ENCODE peak calls at places on chromosome 20, in four cellular contexts. V is NCI-H146, L is left ventricle myocardium inferior, K is HT-29. H is an unnamed sample.

GRCh38 chr20:32158943-32159660 is 48.4 kb downstream of the PLAGL2 start:
- DNase-seq in L (no peak), V (no peak), K (no peak), H (no peak)

GRCh38 chr20:50931048-50931305 is 260 bp downstream of the ADNP start:
- DNase-seq in K (no peak), L (no peak), V (no peak), H (no peak)

GRCh38 chr20:51695574-51696303 is 72.5 kb downstream of the ATP9A start:
- DNase-seq in L (no peak), K (peak), V (no peak), H (peak)

GRCh38 chr20:57330998-57331397 is 1.4 kb downstream of the SPO11 start:
- DNase-seq in L (no peak), V (no peak), K (no peak), H (no peak)

GRCh38 chr20:35490736-35491181 is 35.4 kb downstream of the CEP250 start:
- DNase-seq in V (no peak), K (no peak), L (no peak), H (no peak)

GRCh38 chr20:57990396-57990987 is 238.0 kb downstream of the ANKRD60 start:
- DNase-seq in K (no peak), V (no peak), L (no peak), H (no peak)

GRCh38 chr20:37994512-37994911 is 38.7 kb downstream of the TTI1 start:
- DNase-seq in K (no peak), V (no peak), L (no peak), H (no peak)

GRCh38 chr20:53070714-53071392 is 98.7 kb downstream of the TSHZ2 start:
- DNase-seq in L (no peak), V (no peak), K (no peak), H (peak)

GRCh38 chr20:10673176-10673830 is 496 bp downstream of the JAG1 start:
- DNase-seq in V (peak), K (no peak), L (no peak), H (peak)

GRCh38 chr20:32823078-32823477 is 3.3 kb downstream of the MAPRE1 start:
- DNase-seq in K (no peak), L (no peak), V (no peak), H (no peak)

GRCh38 chr20:2402271-2402980 is 21.7 kb downstream of the TGM6 start:
- DNase-seq in V (peak), L (no peak), K (peak), H (peak)

GRCh38 chr20:58723628-58723984 is 31.0 kb downstream of the NPEPL1 start:
- DNase-seq in K (no peak), L (no peak), V (no peak), H (no peak)

GRCh38 chr20:19026121-19026878 is 186.1 kb upstream of the SLC24A3 start:
- DNase-seq in L (peak), V (no peak), K (no peak), H (no peak)

GRCh38 chr20:25082498-25082873 is 545 bp upstream of the VSX1 start:
- DNase-seq in V (no peak), L (no peak), K (no peak), H (no peak)

GRCh38 chr20:8145246-8145639 is 13.2 kb downstream of the PLCB1 start:
- DNase-seq in V (no peak), L (no peak), K (no peak), H (no peak)

GRCh38 chr20:24978493-24978892 is 14.1 kb downstream of the APMAP start:
- DNase-seq in K (no peak), V (no peak), L (no peak), H (no peak)

GRCh38 chr20:21391495-21392298 is 5.6 kb downstream of the NKX2-4 start:
- DNase-seq in K (no peak), V (no peak), L (no peak), H (no peak)

GRCh38 chr20:4153251-4153650 is 137.9 kb upstream of the RNF24 start:
- DNase-seq in L (no peak), V (no peak), K (no peak), H (no peak)

GRCh38 chr20:58019850-58020625 is 208.4 kb downstream of the ANKRD60 start:
- DNase-seq in L (no peak), V (no peak), K (no peak), H (no peak)

GRCh38 chr20:63860325-63861051 is 810 bp upstream of the ABHD16B start:
- DNase-seq in K (no peak), L (no peak), V (no peak), H (no peak)

GRCh38 chr20:32365560-32365959 is 7.4 kb downstream of the ASXL1 start:
- DNase-seq in K (no peak), V (no peak), L (no peak), H (peak)

GRCh38 chr20:48143435-48144081 is 358.3 kb upstream of the SULF2 start:
- DNase-seq in L (no peak), V (no peak), K (no peak), H (no peak)

GRCh38 chr20:48686238-48687096 is 141.3 kb downstream of the PREX1 start:
- DNase-seq in L (peak), K (no peak), V (no peak), H (no peak)

GRCh38 chr20:967796-968742 is 34.0 kb downstream of the RSPO4 start:
- DNase-seq in K (peak), L (no peak), V (no peak), H (peak)

GRCh38 chr20:38435555-38435939 is 419 bp upstream of the SNHG17 start:
- DNase-seq in V (no peak), L (no peak), K (no peak), H (no peak)

GRCh38 chr20:44083220-44083933 is 103.6 kb downstream of the JPH2 start:
- DNase-seq in K (no peak), V (peak), L (peak), H (peak)

H was measured in NCI-H69.